ENCODE peak calls at places on chromosome 3, in ten cellular contexts. One of them, this sample, is unnamed.

GRCh38 chr3:98690876-98691275 is 72.3 kb upstream of the ST3GAL6 start:
- DNase-seq in activated CD4-positive, CD25-positive, alpha-beta regulatory T cell treated with anti-CD3 and anti-CD28 coated beads, Interleukin-2, amount 50 U/mL, for 72 hours: no peak
- DNase-seq in vagina: no peak
- DNase-seq in amniotic stem cell: no peak
- DNase-seq in memory B cell: no peak
- DNase-seq in stimulated activated CD8-positive, alpha-beta memory T cell treated with anti-CD3 and anti-CD28 coated beads, Interleukin-4, amount 100 ng/mL, for 4 hours: no peak
- DNase-seq in fibroblast of villous mesenchyme: peak; percentile 26
- DNase-seq in WERI-Rb-1: no peak
- DNase-seq in RCC 7860: no peak
- DNase-seq in hypothalamus: no peak
- DNase-seq in this sample: no peak

GRCh38 chr3:129051776-129052400 is 8.7 kb upstream of the GP9 start:
- DNase-seq in activated CD4-positive, CD25-positive, alpha-beta regulatory T cell treated with anti-CD3 and anti-CD28 coated beads, Interleukin-2, amount 50 U/mL, for 72 hours: no peak
- DNase-seq in vagina: no peak
- DNase-seq in amniotic stem cell: no peak
- DNase-seq in memory B cell: no peak
- DNase-seq in stimulated activated CD8-positive, alpha-beta memory T cell treated with anti-CD3 and anti-CD28 coated beads, Interleukin-4, amount 100 ng/mL, for 4 hours: no peak
- DNase-seq in fibroblast of villous mesenchyme: peak; percentile 10
- DNase-seq in WERI-Rb-1: no peak
- DNase-seq in RCC 7860: no peak
- DNase-seq in hypothalamus: no peak
- DNase-seq in this sample: no peak

GRCh38 chr3:126146034-126146433 is 34.4 kb downstream of the ALDH1L1 start:
- DNase-seq in activated CD4-positive, CD25-positive, alpha-beta regulatory T cell treated with anti-CD3 and anti-CD28 coated beads, Interleukin-2, amount 50 U/mL, for 72 hours: no peak
- DNase-seq in vagina: no peak
- DNase-seq in amniotic stem cell: no peak
- DNase-seq in memory B cell: no peak
- DNase-seq in stimulated activated CD8-positive, alpha-beta memory T cell treated with anti-CD3 and anti-CD28 coated beads, Interleukin-4, amount 100 ng/mL, for 4 hours: no peak
- DNase-seq in fibroblast of villous mesenchyme: no peak
- DNase-seq in WERI-Rb-1: no peak
- DNase-seq in RCC 7860: no peak
- DNase-seq in hypothalamus: no peak
- DNase-seq in this sample: no peak

GRCh38 chr3:192835818-192836468 is 81.7 kb downstream of the MB21D2 start:
- DNase-seq in activated CD4-positive, CD25-positive, alpha-beta regulatory T cell treated with anti-CD3 and anti-CD28 coated beads, Interleukin-2, amount 50 U/mL, for 72 hours: no peak
- DNase-seq in vagina: no peak
- DNase-seq in amniotic stem cell: no peak
- DNase-seq in memory B cell: no peak
- DNase-seq in stimulated activated CD8-positive, alpha-beta memory T cell treated with anti-CD3 and anti-CD28 coated beads, Interleukin-4, amount 100 ng/mL, for 4 hours: no peak
- DNase-seq in fibroblast of villous mesenchyme: peak; percentile 97
- DNase-seq in WERI-Rb-1: no peak
- DNase-seq in RCC 7860: peak; percentile 90
- DNase-seq in hypothalamus: no peak
- DNase-seq in this sample: no peak

GRCh38 chr3:142768338-142768737 is 44.5 kb downstream of the TRPC1 start:
- DNase-seq in activated CD4-positive, CD25-positive, alpha-beta regulatory T cell treated with anti-CD3 and anti-CD28 coated beads, Interleukin-2, amount 50 U/mL, for 72 hours: no peak
- DNase-seq in vagina: no peak
- DNase-seq in amniotic stem cell: no peak
- DNase-seq in memory B cell: no peak
- DNase-seq in stimulated activated CD8-positive, alpha-beta memory T cell treated with anti-CD3 and anti-CD28 coated beads, Interleukin-4, amount 100 ng/mL, for 4 hours: no peak
- DNase-seq in fibroblast of villous mesenchyme: no peak
- DNase-seq in WERI-Rb-1: no peak
- DNase-seq in RCC 7860: no peak
- DNase-seq in hypothalamus: no peak
- DNase-seq in this sample: no peak

GRCh38 chr3:143327388-143327787 is 207.8 kb downstream of the CHST2 start:
- DNase-seq in activated CD4-positive, CD25-positive, alpha-beta regulatory T cell treated with anti-CD3 and anti-CD28 coated beads, Interleukin-2, amount 50 U/mL, for 72 hours: no peak
- DNase-seq in vagina: no peak
- DNase-seq in amniotic stem cell: no peak
- DNase-seq in memory B cell: no peak
- DNase-seq in stimulated activated CD8-positive, alpha-beta memory T cell treated with anti-CD3 and anti-CD28 coated beads, Interleukin-4, amount 100 ng/mL, for 4 hours: no peak
- DNase-seq in fibroblast of villous mesenchyme: no peak
- DNase-seq in WERI-Rb-1: no peak
- DNase-seq in RCC 7860: no peak
- DNase-seq in hypothalamus: no peak
- DNase-seq in this sample: no peak

GRCh38 chr3:64687381-64687780 is 419 bp downstream of the ADAMTS9 start:
- DNase-seq in activated CD4-positive, CD25-positive, alpha-beta regulatory T cell treated with anti-CD3 and anti-CD28 coated beads, Interleukin-2, amount 50 U/mL, for 72 hours: no peak
- DNase-seq in vagina: no peak
- DNase-seq in amniotic stem cell: no peak
- DNase-seq in memory B cell: no peak
- DNase-seq in stimulated activated CD8-positive, alpha-beta memory T cell treated with anti-CD3 and anti-CD28 coated beads, Interleukin-4, amount 100 ng/mL, for 4 hours: no peak
- DNase-seq in fibroblast of villous mesenchyme: no peak
- DNase-seq in WERI-Rb-1: peak; percentile 8
- DNase-seq in RCC 7860: no peak
- DNase-seq in hypothalamus: no peak
- DNase-seq in this sample: no peak

GRCh38 chr3:37773471-37773870 is 88.2 kb upstream of the CTDSPL start:
- DNase-seq in activated CD4-positive, CD25-positive, alpha-beta regulatory T cell treated with anti-CD3 and anti-CD28 coated beads, Interleukin-2, amount 50 U/mL, for 72 hours: no peak
- DNase-seq in vagina: no peak
- DNase-seq in amniotic stem cell: no peak
- DNase-seq in memory B cell: no peak
- DNase-seq in stimulated activated CD8-positive, alpha-beta memory T cell treated with anti-CD3 and anti-CD28 coated beads, Interleukin-4, amount 100 ng/mL, for 4 hours: no peak
- DNase-seq in fibroblast of villous mesenchyme: no peak
- DNase-seq in WERI-Rb-1: no peak
- DNase-seq in RCC 7860: no peak
- DNase-seq in hypothalamus: no peak
- DNase-seq in this sample: no peak

GRCh38 chr3:139937674-139938279 is 2.8 kb downstream of the CLSTN2 start:
- DNase-seq in activated CD4-positive, CD25-positive, alpha-beta regulatory T cell treated with anti-CD3 and anti-CD28 coated beads, Interleukin-2, amount 50 U/mL, for 72 hours: no peak
- DNase-seq in vagina: no peak
- DNase-seq in amniotic stem cell: peak; percentile 1
- DNase-seq in memory B cell: no peak
- DNase-seq in stimulated activated CD8-positive, alpha-beta memory T cell treated with anti-CD3 and anti-CD28 coated beads, Interleukin-4, amount 100 ng/mL, for 4 hours: no peak
- DNase-seq in fibroblast of villous mesenchyme: peak; percentile 56
- DNase-seq in WERI-Rb-1: peak; percentile 44
- DNase-seq in RCC 7860: no peak
- DNase-seq in hypothalamus: no peak
- DNase-seq in this sample: peak; percentile 73

This sample was measured in NCI-H446.